ENCODE peak calls at places on chromosomes 13 and 19, in eight cellular contexts. One of them, this sample, is unnamed.
A peak's percentile ranks its signal among the peaks of the same experiment; 100 is the strongest.

GRCh38 chr19:858284-858683 is 1.2 kb upstream of the CFD start:
- DNase-seq in IMR-90: no peak
- DNase-seq in K562: no peak
- DNase-seq in A549: no peak
- DNase-seq in SK-N-SH: no peak
- DNase-seq in GM12878: no peak
- DNase-seq in H1: no peak
- DNase-seq in HepG2: no peak
- DNase-seq in this sample: no peak

GRCh38 chr13:112069063-112069726 is 2.2 kb downstream of the SOX1 start:
- DNase-seq in IMR-90: no peak
- DNase-seq in K562: no peak
- DNase-seq in A549: no peak
- DNase-seq in SK-N-SH: no peak
- DNase-seq in GM12878: no peak
- DNase-seq in H1: no peak
- DNase-seq in HepG2: no peak
- DNase-seq in this sample: no peak

GRCh38 chr13:100361504-100361903 is 227.1 kb downstream of the GGACT start:
- DNase-seq in IMR-90: peak; percentile 62
- DNase-seq in K562: no peak
- DNase-seq in A549: no peak
- DNase-seq in SK-N-SH: no peak
- DNase-seq in GM12878: no peak
- DNase-seq in H1: no peak
- DNase-seq in HepG2: no peak
- DNase-seq in this sample: no peak

GRCh38 chr19:16596399-16596798 is 24.2 kb upstream of the SLC35E1 start:
- DNase-seq in IMR-90: no peak
- DNase-seq in K562: no peak
- DNase-seq in A549: no peak
- DNase-seq in SK-N-SH: no peak
- DNase-seq in GM12878: no peak
- DNase-seq in H1: no peak
- DNase-seq in HepG2: no peak
- DNase-seq in this sample: no peak

GRCh38 chr19:58054792-58055482 is 4.1 kb upstream of the ZNF135 start:
- DNase-seq in IMR-90: peak; percentile 2
- DNase-seq in K562: no peak
- DNase-seq in A549: no peak
- DNase-seq in SK-N-SH: no peak
- DNase-seq in GM12878: no peak
- DNase-seq in H1: no peak
- DNase-seq in HepG2: no peak
- DNase-seq in this sample: no peak

GRCh38 chr19:12847159-12848139 is 9.1 kb downstream of the MAST1 start:
- DNase-seq in IMR-90: peak; percentile 73
- DNase-seq in K562: peak; percentile 90
- DNase-seq in A549: peak; percentile 76
- DNase-seq in SK-N-SH: peak; percentile 95
- DNase-seq in GM12878: no peak
- DNase-seq in H1: no peak
- DNase-seq in HepG2: peak; percentile 53
- DNase-seq in this sample: no peak

GRCh38 chr19:52188822-52189744 is 769 bp upstream of the PPP2R1A start:
- DNase-seq in IMR-90: no peak
- DNase-seq in K562: no peak
- DNase-seq in A549: peak; percentile 11
- DNase-seq in SK-N-SH: peak; percentile 59
- DNase-seq in GM12878: no peak
- DNase-seq in H1: peak; percentile 25
- DNase-seq in HepG2: no peak
- DNase-seq in this sample: no peak

GRCh38 chr19:38769635-38770211 is 3.6 kb downstream of the LGALS7 start:
- DNase-seq in IMR-90: peak; percentile 38
- DNase-seq in K562: peak; percentile 61
- DNase-seq in A549: peak; percentile 85
- DNase-seq in SK-N-SH: peak; percentile 83
- DNase-seq in GM12878: no peak
- DNase-seq in H1: no peak
- DNase-seq in HepG2: no peak
- DNase-seq in this sample: peak; percentile 19

GRCh38 chr19:29714953-29715694 is at the start of gene C19orf12:
- DNase-seq in IMR-90: peak; percentile 23
- DNase-seq in K562: peak; percentile 86
- DNase-seq in A549: peak; percentile 77
- DNase-seq in SK-N-SH: peak; percentile 93
- DNase-seq in GM12878: no peak
- DNase-seq in H1: no peak
- DNase-seq in HepG2: peak; percentile 18
- DNase-seq in this sample: no peak

GRCh38 chr19:49057636-49058234 is at the start of gene CGB7:
- DNase-seq in IMR-90: peak; percentile 35
- DNase-seq in K562: peak; percentile 79
- DNase-seq in A549: peak; percentile 57
- DNase-seq in SK-N-SH: peak; percentile 87
- DNase-seq in GM12878: no peak
- DNase-seq in H1: no peak
- DNase-seq in HepG2: peak; percentile 17
- DNase-seq in this sample: no peak
- TF ChIP-seq RAD21 in IMR-90: no peak
- TF ChIP-seq RAD21 in K562: no peak
- TF ChIP-seq RAD21 in A549: no peak
- TF ChIP-seq RAD21 in SK-N-SH: no peak
- TF ChIP-seq RAD21 in GM12878: no peak
- TF ChIP-seq RAD21 in H1: no peak
- TF ChIP-seq RAD21 in HepG2: no peak
- TF ChIP-seq RAD21 in this sample: no peak

GRCh38 chr19:3708207-3708931 is at the start of gene TJP3:
- DNase-seq in IMR-90: peak; percentile 39
- DNase-seq in K562: no peak
- DNase-seq in A549: no peak
- DNase-seq in SK-N-SH: peak; percentile 35
- DNase-seq in GM12878: no peak
- DNase-seq in H1: no peak
- DNase-seq in HepG2: peak; percentile 75
- DNase-seq in this sample: peak; percentile 65
- TF ChIP-seq RAD21 in IMR-90: no peak
- TF ChIP-seq RAD21 in K562: no peak
- TF ChIP-seq RAD21 in A549: no peak
- TF ChIP-seq RAD21 in SK-N-SH: no peak
- TF ChIP-seq RAD21 in GM12878: no peak
- TF ChIP-seq RAD21 in H1: no peak
- TF ChIP-seq RAD21 in HepG2: peak; percentile 23
- TF ChIP-seq RAD21 in this sample: no peak

GRCh38 chr13:23673354-23673753 is 103.1 kb downstream of the TNFRSF19 start:
- DNase-seq in IMR-90: peak; percentile 99
- DNase-seq in K562: no peak
- DNase-seq in A549: no peak
- DNase-seq in SK-N-SH: no peak
- DNase-seq in GM12878: no peak
- DNase-seq in H1: no peak
- DNase-seq in HepG2: no peak
- DNase-seq in this sample: no peak
- TF ChIP-seq RAD21 in IMR-90: peak; percentile 41
- TF ChIP-seq RAD21 in K562: no peak
- TF ChIP-seq RAD21 in A549: no peak
- TF ChIP-seq RAD21 in SK-N-SH: no peak
- TF ChIP-seq RAD21 in GM12878: no peak
- TF ChIP-seq RAD21 in H1: no peak
- TF ChIP-seq RAD21 in HepG2: no peak
- TF ChIP-seq RAD21 in this sample: no peak

DNA sequence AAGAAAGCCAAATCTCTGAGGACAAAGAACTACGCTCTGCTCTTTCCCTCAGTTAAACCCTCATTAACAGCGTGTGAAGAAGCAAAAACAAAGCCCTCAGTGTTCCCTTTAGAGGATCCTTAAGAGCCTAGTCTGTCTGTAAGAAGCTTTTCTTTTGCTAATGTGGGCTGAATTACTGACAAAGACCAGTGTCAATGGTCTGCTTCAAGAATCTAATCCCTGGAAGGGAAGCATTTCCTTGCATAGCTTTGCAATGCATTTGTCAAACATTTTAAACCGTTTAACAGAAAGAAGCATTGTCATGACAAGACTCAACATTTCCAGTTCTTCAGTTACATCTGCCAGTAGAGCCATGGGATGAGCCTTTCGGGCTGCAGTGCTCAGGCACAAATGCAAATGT is 64.9 kb downstream of the EDNRB start:
- DNase-seq in IMR-90: no peak
- DNase-seq in K562: no peak
- DNase-seq in A549: no peak
- DNase-seq in SK-N-SH: no peak
- DNase-seq in GM12878: no peak
- DNase-seq in H1: peak; percentile 73
- DNase-seq in HepG2: no peak
- DNase-seq in this sample: no peak
- TF ChIP-seq RAD21 in IMR-90: no peak
- TF ChIP-seq RAD21 in K562: no peak
- TF ChIP-seq RAD21 in A549: no peak
- TF ChIP-seq RAD21 in SK-N-SH: no peak
- TF ChIP-seq RAD21 in GM12878: no peak
- TF ChIP-seq RAD21 in H1: no peak
- TF ChIP-seq RAD21 in HepG2: no peak
- TF ChIP-seq RAD21 in this sample: no peak

GRCh38 chr13:31209819-31210209 is 10.0 kb downstream of the B3GLCT start:
- DNase-seq in IMR-90: no peak
- DNase-seq in K562: no peak
- DNase-seq in A549: no peak
- DNase-seq in SK-N-SH: no peak
- DNase-seq in GM12878: no peak
- DNase-seq in H1: no peak
- DNase-seq in HepG2: no peak
- DNase-seq in this sample: no peak

GRCh38 chr13:31208554-31209122 is 8.9 kb downstream of the B3GLCT start:
- DNase-seq in IMR-90: no peak
- DNase-seq in K562: no peak
- DNase-seq in A549: no peak
- DNase-seq in SK-N-SH: no peak
- DNase-seq in GM12878: no peak
- DNase-seq in H1: no peak
- DNase-seq in HepG2: no peak
- DNase-seq in this sample: no peak

GRCh38 chr13:31214379-31214778 is 14.6 kb downstream of the B3GLCT start:
- DNase-seq in IMR-90: no peak
- DNase-seq in K562: no peak
- DNase-seq in A549: no peak
- DNase-seq in SK-N-SH: no peak
- DNase-seq in GM12878: no peak
- DNase-seq in H1: no peak
- DNase-seq in HepG2: no peak
- DNase-seq in this sample: no peak

GRCh38 chr13:31209172-31209818 is 9.5 kb downstream of the B3GLCT start:
- DNase-seq in IMR-90: peak; percentile 36
- DNase-seq in K562: no peak
- DNase-seq in A549: no peak
- DNase-seq in SK-N-SH: peak; percentile 83
- DNase-seq in GM12878: no peak
- DNase-seq in H1: no peak
- DNase-seq in HepG2: no peak
- DNase-seq in this sample: no peak

DNA sequence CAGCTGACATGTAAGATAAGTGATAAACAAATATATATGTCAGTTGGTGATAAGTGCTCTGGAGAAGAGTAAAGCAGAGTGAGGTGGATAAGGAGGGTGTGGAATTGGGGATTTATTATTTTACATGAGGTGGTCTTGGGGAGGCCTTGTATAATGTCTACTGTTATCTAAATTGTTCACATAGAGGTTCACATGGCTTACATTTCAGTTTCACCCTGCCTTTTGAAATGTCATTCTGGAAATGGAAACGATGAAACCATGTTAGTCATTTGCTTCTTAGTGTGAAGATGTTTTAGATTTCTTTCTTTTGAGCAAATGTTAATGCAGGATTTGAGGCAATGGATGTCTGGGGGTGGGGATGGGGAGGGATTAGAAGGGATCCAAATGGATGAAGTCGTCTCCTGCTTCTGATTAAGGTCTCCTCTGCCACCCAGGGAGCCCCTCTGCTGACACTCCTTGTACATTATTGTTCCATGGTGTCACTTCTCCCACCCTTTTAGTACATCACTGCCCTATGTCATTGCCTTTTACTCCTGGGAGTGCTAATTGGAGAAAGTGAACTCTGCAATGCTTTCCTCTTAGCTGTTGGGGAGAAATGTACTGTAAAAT is 14.0 kb downstream of the B3GLCT start:
- DNase-seq in IMR-90: peak; percentile 20
- DNase-seq in K562: no peak
- DNase-seq in A549: no peak
- DNase-seq in SK-N-SH: no peak
- DNase-seq in GM12878: no peak
- DNase-seq in H1: no peak
- DNase-seq in HepG2: no peak
- DNase-seq in this sample: no peak
- TF ChIP-seq RAD21 in IMR-90: no peak
- TF ChIP-seq RAD21 in K562: no peak
- TF ChIP-seq RAD21 in A549: no peak
- TF ChIP-seq RAD21 in SK-N-SH: no peak
- TF ChIP-seq RAD21 in GM12878: no peak
- TF ChIP-seq RAD21 in H1: no peak
- TF ChIP-seq RAD21 in HepG2: no peak
- TF ChIP-seq RAD21 in this sample: no peak

GRCh38 chr13:21619633-21620220 is 15.8 kb upstream of the MICU2 start:
- DNase-seq in IMR-90: peak; percentile 17
- DNase-seq in K562: no peak
- DNase-seq in A549: no peak
- DNase-seq in SK-N-SH: no peak
- DNase-seq in GM12878: no peak
- DNase-seq in H1: no peak
- DNase-seq in HepG2: no peak
- DNase-seq in this sample: no peak

GRCh38 chr13:21620858-21621257 is 16.9 kb upstream of the MICU2 start:
- DNase-seq in IMR-90: no peak
- DNase-seq in K562: no peak
- DNase-seq in A549: no peak
- DNase-seq in SK-N-SH: no peak
- DNase-seq in GM12878: no peak
- DNase-seq in H1: no peak
- DNase-seq in HepG2: no peak
- DNase-seq in this sample: no peak

DNA sequence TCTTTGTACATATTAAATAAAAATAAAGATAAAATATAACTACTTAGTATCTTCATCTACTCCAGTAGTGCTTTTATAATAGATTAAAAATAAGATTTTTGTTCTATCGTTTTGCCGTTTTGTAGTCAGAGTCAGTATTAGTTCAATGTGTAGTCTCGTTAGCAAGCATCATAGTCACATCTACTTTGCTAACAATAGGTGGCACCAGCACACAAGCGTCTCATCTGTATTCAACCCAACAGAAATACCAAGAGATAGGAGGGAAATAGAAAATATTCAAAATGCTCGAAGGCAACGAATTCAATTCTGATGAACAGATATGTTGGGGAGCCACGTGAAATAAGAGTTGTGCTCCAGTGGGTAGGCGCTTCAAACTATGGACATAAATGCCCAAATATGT is 21.4 kb upstream of the MICU2 start:
- DNase-seq in IMR-90: peak; percentile 52
- DNase-seq in K562: no peak
- DNase-seq in A549: peak; percentile 45
- DNase-seq in SK-N-SH: peak; percentile 36
- DNase-seq in GM12878: no peak
- DNase-seq in H1: no peak
- DNase-seq in HepG2: peak; percentile 61
- DNase-seq in this sample: peak; percentile 59
- TF ChIP-seq RAD21 in IMR-90: peak; percentile 82
- TF ChIP-seq RAD21 in K562: peak; percentile 54
- TF ChIP-seq RAD21 in A549: peak; percentile 71
- TF ChIP-seq RAD21 in SK-N-SH: peak; percentile 68
- TF ChIP-seq RAD21 in GM12878: peak; percentile 75
- TF ChIP-seq RAD21 in H1: peak; percentile 75
- TF ChIP-seq RAD21 in HepG2: peak; percentile 48
- TF ChIP-seq RAD21 in this sample: peak; percentile 75